ENCODE peak calls at places on chromosome 5, in six cellular contexts. H, M, I, Z, S and X are unnamed samples.

GRCh38 chr5:99724732-99725131 is 795.9 kb upstream of the CHD1 start:
- DNase-seq in H (no peak), M (no peak), I (no peak), Z (no peak), S (no peak), X (no peak)

GRCh38 chr5:172194985-172195774 is 1.2 kb downstream of the EFCAB9 start:
- DNase-seq in H (no peak), M (no peak), I (no peak), Z (no peak), S (no peak), X (no peak)

GRCh38 chr5:62214701-62215100 is 91.3 kb upstream of the KIF2A start:
- DNase-seq in H (no peak), M (no peak), I (no peak), Z (no peak), S (peak; percentile 38), X (no peak)

GRCh38 chr5:113068559-113068958 is 92.0 kb downstream of the DCP2 start:
- DNase-seq in H (no peak), M (no peak), I (no peak), Z (no peak), S (no peak), X (no peak)

GRCh38 chr5:73967347-73967746 is 341.4 kb downstream of the ARHGEF28 start:
- DNase-seq in H (no peak), M (no peak), I (no peak), Z (no peak), S (no peak), X (no peak)

GRCh38 chr5:59617186-59617771 is 276.2 kb downstream of the PDE4D start:
- DNase-seq in H (no peak), M (no peak), I (no peak), Z (peak; percentile 63), S (no peak), X (no peak)

GRCh38 chr5:107235167-107235566 is 435.6 kb downstream of the EFNA5 start:
- DNase-seq in H (no peak), M (no peak), I (no peak), Z (no peak), S (no peak), X (peak; percentile 78)

GRCh38 chr5:143581649-143582048 is 178.2 kb upstream of the NR3C1 start:
- DNase-seq in H (no peak), M (no peak), I (no peak), Z (no peak), S (no peak), X (no peak)

GRCh38 chr5:5564884-5565283 is 142.4 kb downstream of the ICE1 start:
- DNase-seq in H (no peak), M (no peak), I (no peak), Z (no peak), S (no peak), X (no peak)

GRCh38 chr5:55438931-55439477 is 95.8 kb downstream of the PLPP1 start:
- DNase-seq in H (peak; percentile 60), M (peak; percentile 55), I (no peak), Z (no peak), S (no peak), X (no peak)

GRCh38 chr5:134059758-134060495 is 54.6 kb upstream of the TCF7 start:
- DNase-seq in H (no peak), M (no peak), I (peak; percentile 41), Z (no peak), S (no peak), X (no peak)

GRCh38 chr5:88827997-88828396 is 55.0 kb downstream of the MEF2C start:
- DNase-seq in H (no peak), M (no peak), I (no peak), Z (no peak), S (no peak), X (no peak)

GRCh38 chr5:120199559-120199958 is 264.5 kb upstream of the PRR16 start:
- DNase-seq in H (no peak), M (no peak), I (no peak), Z (no peak), S (no peak), X (no peak)

GRCh38 chr5:132264546-132265335 is 7.2 kb downstream of the PDLIM4 start:
- DNase-seq in H (no peak), M (peak; percentile 37), I (peak; percentile 31), Z (no peak), S (no peak), X (no peak)

GRCh38 chr5:60972225-60972624 is 27.2 kb downstream of the NDUFAF2 start:
- DNase-seq in H (no peak), M (no peak), I (no peak), Z (no peak), S (no peak), X (no peak)

GRCh38 chr5:162888268-162888667 is 549.1 kb upstream of the CCNG1 start:
- DNase-seq in H (no peak), M (no peak), I (no peak), Z (no peak), S (no peak), X (no peak)

GRCh38 chr5:149873896-149874295 is 70.7 kb downstream of the PDE6A start:
- DNase-seq in H (no peak), M (no peak), I (no peak), Z (no peak), S (no peak), X (no peak)

GRCh38 chr5:132487095-132487428 is 3.5 kb downstream of the IRF1 start:
- DNase-seq in H (no peak), M (no peak), I (no peak), Z (no peak), S (no peak), X (no peak)

GRCh38 chr5:10555134-10555733 is 8.6 kb upstream of the ANKRD33B start:
- DNase-seq in H (no peak), M (no peak), I (no peak), Z (no peak), S (peak; percentile 73), X (peak; percentile 39)

GRCh38 chr5:127833999-127834953 is 131.1 kb downstream of the CCDC192 start:
- DNase-seq in H (no peak), M (no peak), I (no peak), Z (no peak), S (no peak), X (no peak)

GRCh38 chr5:171759777-171760176 is 25.8 kb upstream of the SMIM23 start:
- DNase-seq in H (no peak), M (no peak), I (no peak), Z (no peak), S (no peak), X (no peak)

GRCh38 chr5:155101697-155102096 is 88.1 kb downstream of the KIF4B start:
- DNase-seq in H (no peak), M (no peak), I (no peak), Z (no peak), S (no peak), X (no peak)

GRCh38 chr5:77304388-77304787 is 93.9 kb downstream of the PDE8B start:
- DNase-seq in H (no peak), M (no peak), I (no peak), Z (no peak), S (no peak), X (no peak)

GRCh38 chr5:159094745-159095144 is 5.0 kb downstream of the EBF1 start:
- DNase-seq in H (peak; percentile 72), M (peak; percentile 88), I (peak; percentile 81), Z (peak; percentile 83), S (peak; percentile 62), X (peak; percentile 87)

GRCh38 chr5:95712347-95712958 is 18.7 kb upstream of the RHOBTB3 start:
- DNase-seq in H (peak; percentile 45), M (no peak), I (no peak), Z (no peak), S (peak; percentile 99), X (no peak)

GRCh38 chr5:170168797-170169196 is 63.1 kb downstream of the FOXI1 start:
- DNase-seq in H (no peak), M (no peak), I (no peak), Z (no peak), S (no peak), X (no peak)

GRCh38 chr5:135243194-135244191 is 155.5 kb downstream of the MACROH2A1 start:
- DNase-seq in H (no peak), M (peak; percentile 71), I (peak; percentile 52), Z (peak; percentile 73), S (no peak), X (no peak)

GRCh38 chr5:135245521-135246499 is 153.2 kb downstream of the MACROH2A1 start:
- DNase-seq in H (no peak), M (peak; percentile 51), I (no peak), Z (no peak), S (peak; percentile 93), X (no peak)

GRCh38 chr5:135242496-135243193 is 156.4 kb downstream of the MACROH2A1 start:
- DNase-seq in H (no peak), M (peak; percentile 66), I (no peak), Z (peak; percentile 86), S (no peak), X (no peak)

GRCh38 chr5:135246605-135246922 is 152.5 kb downstream of the MACROH2A1 start:
- DNase-seq in H (no peak), M (peak; percentile 39), I (peak; percentile 34), Z (no peak), S (no peak), X (no peak)

DNA sequence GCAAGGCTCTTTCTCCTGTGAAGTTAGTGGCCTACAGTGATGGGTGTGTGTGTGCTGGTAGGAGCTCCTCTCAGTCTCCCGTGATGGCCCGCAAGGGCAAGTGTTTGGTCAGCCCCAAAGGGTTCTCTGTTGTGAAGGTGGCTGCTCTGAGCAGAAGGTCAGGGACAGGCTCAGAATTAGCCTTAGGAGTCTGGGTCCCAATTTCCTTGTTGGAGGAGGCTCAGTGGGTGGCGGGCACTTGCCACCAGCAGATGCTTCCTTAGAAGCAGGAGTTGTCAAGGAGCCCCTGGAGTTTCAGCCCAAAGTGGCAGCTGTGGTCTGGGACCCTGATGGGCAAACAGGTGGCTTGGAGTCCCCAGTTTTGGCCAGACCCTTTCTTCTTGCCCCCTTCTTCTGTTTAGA is 154.4 kb downstream of the MACROH2A1 start:
- DNase-seq in H (no peak), M (peak; percentile 20), I (peak; percentile 51), Z (no peak), S (no peak), X (no peak)
- H3K27ac ChIP-seq in H (no peak overlapping the region), M (peak overlapping the region; percentile 92), I (no peak overlapping the region), Z (peak overlapping the region; percentile 90), S (peak overlapping the region; percentile 97), X (no peak overlapping the region)

GRCh38 chr5:50593681-50594080 is 72.8 kb upstream of the PARP8 start:
- DNase-seq in H (no peak), M (no peak), I (no peak), Z (no peak), S (no peak), X (no peak)

DNA sequence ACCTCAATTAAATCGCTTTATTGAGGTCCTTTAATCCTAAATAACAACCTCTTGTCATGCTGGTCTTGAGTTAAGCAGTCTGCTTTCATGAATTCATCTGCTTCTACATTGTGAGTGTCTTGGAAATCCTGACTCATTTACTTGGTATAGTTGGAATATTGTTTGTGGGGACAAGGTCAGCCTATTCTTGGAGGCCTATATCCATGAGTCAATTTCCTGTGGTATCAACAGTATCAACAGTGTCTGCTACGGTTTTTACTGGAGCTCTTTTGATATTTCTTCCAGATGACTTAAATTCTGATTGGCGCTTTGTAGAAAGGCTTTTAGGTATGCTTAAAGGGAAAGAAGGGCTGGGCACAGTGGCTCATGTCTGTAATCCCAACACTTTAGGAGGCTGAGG is 71.2 kb upstream of the PARP8 start:
- DNase-seq in H (no peak), M (no peak), I (no peak), Z (no peak), S (peak; percentile 20), X (no peak)
- H3K27ac ChIP-seq in H (no peak overlapping the region), M (no peak overlapping the region), I (no peak overlapping the region), Z (no peak overlapping the region), S (no peak overlapping the region), X (no peak overlapping the region)

GRCh38 chr5:82419559-82420332 is 141.6 kb upstream of the RPS23 start:
- DNase-seq in H (no peak), M (no peak), I (no peak), Z (no peak), S (no peak), X (no peak)
- H3K27ac ChIP-seq in H (no peak overlapping the region), M (no peak overlapping the region), I (no peak overlapping the region), Z (no peak overlapping the region), S (no peak overlapping the region), X (no peak overlapping the region)

GRCh38 chr5:173562451-173562850 is 54.0 kb downstream of the BOD1 start:
- DNase-seq in H (no peak), M (no peak), I (no peak), Z (no peak), S (peak; percentile 51), X (no peak)
- H3K27ac ChIP-seq in H (no peak overlapping the region), M (no peak overlapping the region), I (no peak overlapping the region), Z (no peak overlapping the region), S (no peak overlapping the region), X (no peak overlapping the region)